ENCODE peak calls at places on chromosomes 6 and 20, in seven cellular contexts. E is cardiac muscle cell, B is heart right ventricle, L is pancreas, R is left ventricle myocardium inferior, K is iPS DF 6.9, A is mucosa of descending colon. X is an unnamed sample. For H3K4me1, the result is how much of the 10 kb centered on the place peaks cover.

GRCh38 chr6:63154535-63154934 is 56.7 kb upstream of the FKBP1C start:
- DNase-seq in E (no peak), B (no peak), L (no peak), R (no peak), K (no peak), A (no peak), X (no peak)

GRCh38 chr20:31652917-31653385 is 15.2 kb downstream of the COX4I2 start:
- DNase-seq in E (no peak), B (no peak), L (no peak), R (no peak), K (no peak), A (no peak), X (no peak)

GRCh38 chr20:36199293-36200257 is 36.7 kb upstream of the AAR2 start:
- DNase-seq in E (peak), B (peak), L (peak), R (peak), K (peak), A (peak), X (peak)

GRCh38 chr20:35739294-35740163 is 2.5 kb downstream of the RBM39 start:
- DNase-seq in E (no peak), B (no peak), L (no peak), R (no peak), K (no peak), A (no peak), X (no peak)

GRCh38 chr6:163320402-163320801 is 94.1 kb upstream of the QKI start:
- DNase-seq in E (no peak), B (no peak), L (no peak), R (no peak), K (no peak), A (no peak), X (no peak)

GRCh38 chr6:95117236-95117635 is 460.1 kb upstream of the MANEA start:
- DNase-seq in E (no peak), B (no peak), L (no peak), R (no peak), K (no peak), A (no peak), X (no peak)

GRCh38 chr6:12151433-12151820 is 138.7 kb upstream of the EDN1 start:
- DNase-seq in E (no peak), B (no peak), L (no peak), R (no peak), K (no peak), A (peak), X (no peak)

GRCh38 chr6:138357928-138358327 is 19.8 kb upstream of the SMIM28 start:
- DNase-seq in E (no peak), B (no peak), L (no peak), R (no peak), K (no peak), A (no peak), X (no peak)

GRCh38 chr6:82878812-82879211 is 186.8 kb downstream of the UBE3D start:
- DNase-seq in E (no peak), B (no peak), L (no peak), R (no peak), K (no peak), A (no peak), X (no peak)

GRCh38 chr6:90811596-90812226 is 224.8 kb upstream of the MAP3K7 start:
- DNase-seq in E (no peak), B (no peak), L (no peak), R (no peak), K (no peak), A (no peak), X (no peak)

GRCh38 chr20:60126975-60127374 is 168.8 kb downstream of the CDH26 start:
- DNase-seq in E (no peak), B (no peak), L (no peak), R (no peak), K (no peak), A (no peak), X (no peak)

GRCh38 chr20:7161690-7162089 is 394.2 kb downstream of the BMP2 start:
- DNase-seq in E (peak), B (peak), L (no peak), R (no peak), K (no peak), A (peak), X (no peak)

DNA sequence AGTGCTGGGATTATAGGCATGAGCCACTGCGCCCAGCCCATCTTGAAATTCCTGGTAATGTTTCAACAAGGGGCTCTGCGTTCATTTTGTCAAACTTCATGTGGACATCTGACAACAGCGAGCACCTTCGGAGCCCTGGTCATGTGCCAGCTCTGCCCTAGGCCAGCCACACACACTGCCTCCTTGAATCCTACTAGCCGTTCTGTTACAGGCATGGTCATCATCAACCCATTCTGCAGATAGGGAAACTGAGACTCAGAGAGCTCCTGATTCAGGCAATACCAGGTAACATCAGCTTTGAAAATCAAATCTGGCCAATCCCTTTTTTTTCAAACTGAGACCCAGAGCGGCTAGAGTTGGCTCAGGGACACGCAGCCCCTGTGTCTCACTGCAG is 41.3 kb downstream of the RBM38 start:
- DNase-seq in E (no peak), B (no peak), L (no peak), R (no peak), K (no peak), A (no peak), X (no peak)
- H3K4me3 ChIP-seq in E (no peak), B (no peak), L (no peak), R (no peak), K (no peak), A (no peak), X (no peak)

DNA sequence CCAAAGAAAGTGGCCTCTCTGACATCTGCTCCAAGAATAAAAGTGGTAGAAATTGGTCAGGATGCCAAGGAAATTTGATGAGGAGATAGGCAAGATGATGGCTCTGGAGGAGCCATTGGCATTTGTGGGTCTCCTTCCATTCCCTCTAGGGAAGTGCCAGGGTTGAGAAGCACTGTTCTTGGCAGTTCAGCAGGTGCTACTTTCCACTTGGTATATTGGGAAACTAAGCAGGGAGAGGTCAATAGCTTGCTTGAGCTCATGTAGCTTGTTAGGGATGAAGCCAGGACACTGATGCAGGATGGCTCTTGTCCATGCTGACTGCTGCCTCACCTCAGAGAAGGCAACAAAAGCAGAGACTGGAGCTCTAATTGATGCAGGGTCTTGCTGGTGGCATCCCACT is 72.9 kb upstream of the RIPOR2 start:
- DNase-seq in E (no peak), B (no peak), L (no peak), R (no peak), K (no peak), A (no peak), X (no peak)
- H3K4me1 ChIP-seq in E (under half), B (under half), L (under half), R (under half), K (under half), A (under half), X (under half)

DNA sequence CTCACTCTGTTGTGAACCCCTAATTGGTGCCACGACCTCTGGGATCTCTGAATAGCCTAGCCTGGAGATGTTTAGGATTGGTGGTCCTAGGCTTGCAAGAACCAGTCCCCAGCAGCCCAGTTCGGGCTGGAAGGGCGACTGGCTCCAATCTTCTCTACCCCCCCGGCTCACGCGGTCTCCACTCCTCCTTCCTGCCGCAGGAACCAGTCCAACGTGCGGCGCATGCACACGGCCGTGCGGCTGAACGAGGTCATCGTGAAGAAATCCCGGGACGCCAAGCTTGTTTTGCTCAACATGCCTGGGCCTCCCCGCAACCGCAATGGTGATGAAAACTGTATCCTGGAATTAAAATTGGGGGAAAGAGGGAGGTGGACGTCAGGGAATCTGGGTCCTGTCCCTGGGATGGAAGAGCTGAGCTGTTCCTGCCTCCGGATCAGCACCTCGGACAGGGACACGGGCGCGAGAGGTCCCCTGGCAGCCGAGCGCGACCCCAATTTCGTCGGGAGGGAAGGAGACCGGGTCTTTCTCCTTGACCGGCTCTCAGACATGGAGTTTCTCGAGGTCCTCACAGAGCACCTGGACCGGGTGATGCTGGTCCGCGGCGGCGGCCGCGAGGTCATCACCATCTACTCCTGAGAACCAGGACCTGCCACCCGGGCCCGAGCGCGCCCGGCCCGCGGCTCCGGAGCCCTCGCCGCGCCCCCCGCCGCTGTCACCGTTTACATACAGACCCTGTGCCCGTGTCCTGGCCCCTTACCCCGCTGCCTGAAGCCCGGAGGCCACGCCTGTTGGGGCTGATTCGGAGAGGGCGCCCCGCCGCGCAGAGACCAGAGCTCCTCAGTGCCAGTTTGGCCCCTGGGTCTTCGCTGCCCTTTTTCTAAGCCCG is 28.2 kb downstream of the SLC12A5 start:
- DNase-seq in E (peak), B (peak), L (no peak), R (peak), K (no peak), A (peak), X (peak)
- H3K4me3 ChIP-seq in E (no peak), B (peak), L (peak), R (peak), K (no peak), A (no peak), X (no peak)

GRCh38 chr20:51362254-51362653 is 180.3 kb downstream of the NFATC2 start:
- DNase-seq in E (no peak), B (no peak), L (no peak), R (no peak), K (no peak), A (no peak), X (no peak)

GRCh38 chr20:51365670-51366069 is 176.8 kb downstream of the NFATC2 start:
- DNase-seq in E (no peak), B (no peak), L (no peak), R (no peak), K (no peak), A (no peak), X (peak)

GRCh38 chr20:51366155-51366886 is 176.2 kb downstream of the NFATC2 start:
- DNase-seq in E (no peak), B (peak), L (no peak), R (peak), K (no peak), A (no peak), X (peak)

GRCh38 chr20:51363378-51363777 is 179.1 kb downstream of the NFATC2 start:
- DNase-seq in E (no peak), B (no peak), L (no peak), R (no peak), K (no peak), A (no peak), X (peak)

DNA sequence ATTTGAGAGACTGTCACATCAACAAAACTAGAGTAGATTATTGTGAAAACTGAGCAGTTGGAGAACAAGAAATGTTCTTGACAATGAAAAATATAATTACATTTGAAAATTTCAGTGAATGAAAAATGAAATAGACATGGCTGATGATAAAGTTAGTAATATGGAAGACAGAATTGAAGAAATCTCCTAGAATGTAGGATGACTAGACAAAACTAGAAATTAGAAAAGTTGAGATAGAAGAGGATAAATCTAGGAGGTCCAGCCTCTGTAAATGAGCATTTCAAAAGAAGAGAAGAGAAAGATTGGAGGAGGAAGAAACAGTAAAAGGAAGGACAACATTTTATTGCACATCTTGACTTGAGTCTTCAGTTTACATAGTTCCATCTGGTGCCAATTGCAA is 178.7 kb downstream of the NFATC2 start:
- DNase-seq in E (no peak), B (no peak), L (no peak), R (no peak), K (no peak), A (no peak), X (no peak)
- H3K4me1 ChIP-seq in E (under half), B (under half), L (under half), R (under half), K (under half), A (under half), X (under half)

DNA sequence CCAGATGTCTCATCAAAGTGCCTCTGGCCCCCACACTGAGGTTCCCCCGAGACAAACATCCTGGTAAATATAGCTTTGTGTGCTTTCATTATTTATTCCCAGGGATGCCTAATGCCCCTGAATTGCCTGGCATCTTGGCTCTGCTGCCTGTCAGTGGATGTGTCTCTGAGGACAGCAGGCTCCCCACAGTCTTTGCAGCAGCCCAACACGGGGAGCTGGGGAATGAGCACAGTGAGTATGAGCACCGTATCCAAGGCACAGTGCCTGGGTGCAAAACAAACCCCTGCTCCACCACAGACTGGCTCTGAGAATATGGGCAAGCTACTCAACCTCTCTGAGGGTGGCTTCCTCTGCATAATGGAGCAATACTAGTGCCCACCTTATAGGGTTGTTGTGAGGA is 165.9 kb downstream of the PTPRT start:
- DNase-seq in E (no peak), B (no peak), L (no peak), R (no peak), K (no peak), A (no peak), X (no peak)
- H3K4me3 ChIP-seq in E (no peak), B (no peak), L (no peak), R (no peak), K (no peak), A (no peak), X (no peak)

GRCh38 chr20:51532577-51533191 is 9.8 kb downstream of the NFATC2 start:
- DNase-seq in E (no peak), B (peak), L (no peak), R (peak), K (no peak), A (no peak), X (peak)
- H3K4me1 ChIP-seq in E (half or more), B (half or more), L (under half), R (half or more), K (under half), A (under half), X (under half)

X was measured in aorta.